ENCODE peak calls at places on chromosomes 5 and 9, in four cellular contexts. One of them, this sample, is unnamed.

GRCh38 chr9:18566125-18566524 is 92.2 kb downstream of the ADAMTSL1 start:
- DNase-seq in H1: no peak
- DNase-seq in transverse colon: no peak
- DNase-seq in uterus: no peak
- DNase-seq in this sample: no peak

GRCh38 chr5:141557681-141558136 is 61.1 kb downstream of the DIAPH1 start:
- DNase-seq in H1: peak; percentile 89
- DNase-seq in transverse colon: peak; percentile 83
- DNase-seq in uterus: peak; percentile 89
- DNase-seq in this sample: no peak

GRCh38 chr9:114908796-114909448 is 21.5 kb downstream of the TNFSF8 start:
- DNase-seq in H1: no peak
- DNase-seq in transverse colon: no peak
- DNase-seq in uterus: no peak
- DNase-seq in this sample: no peak

GRCh38 chr9:109775516-109775915 is 4.5 kb upstream of the PALM2AKAP2 start:
- DNase-seq in H1: no peak
- DNase-seq in transverse colon: no peak
- DNase-seq in uterus: no peak
- DNase-seq in this sample: no peak

GRCh38 chr9:114437401-114437893 is 49.7 kb upstream of the AKNA start:
- DNase-seq in H1: no peak
- DNase-seq in transverse colon: no peak
- DNase-seq in uterus: no peak
- DNase-seq in this sample: no peak

GRCh38 chr5:4058899-4059298 is 463.3 kb downstream of the IRX1 start:
- DNase-seq in H1: no peak
- DNase-seq in transverse colon: no peak
- DNase-seq in uterus: no peak
- DNase-seq in this sample: no peak

GRCh38 chr5:150148408-150148927 is 7.2 kb downstream of the PDGFRB start:
- DNase-seq in H1: no peak
- DNase-seq in transverse colon: no peak
- DNase-seq in uterus: no peak
- DNase-seq in this sample: no peak

GRCh38 chr5:89417990-89418820 is 535.2 kb upstream of the MEF2C start:
- DNase-seq in H1: no peak
- DNase-seq in transverse colon: no peak
- DNase-seq in uterus: no peak
- DNase-seq in this sample: no peak

GRCh38 chr9:93126825-93127368 is 7.2 kb downstream of the NINJ1 start:
- DNase-seq in H1: no peak
- DNase-seq in transverse colon: peak; percentile 16
- DNase-seq in uterus: peak; percentile 81
- DNase-seq in this sample: no peak

GRCh38 chr9:19618816-19619215 is 170.0 kb downstream of the SLC24A2 start:
- DNase-seq in H1: no peak
- DNase-seq in transverse colon: no peak
- DNase-seq in uterus: no peak
- DNase-seq in this sample: no peak

GRCh38 chr5:218457-219289 is 553 bp downstream of the SDHA start:
- DNase-seq in H1: no peak
- DNase-seq in transverse colon: peak; percentile 50
- DNase-seq in uterus: peak; percentile 33
- DNase-seq in this sample: no peak

GRCh38 chr9:10855847-10856246 is 243.0 kb upstream of the PTPRD start:
- DNase-seq in H1: no peak
- DNase-seq in transverse colon: no peak
- DNase-seq in uterus: no peak
- DNase-seq in this sample: no peak

DNA sequence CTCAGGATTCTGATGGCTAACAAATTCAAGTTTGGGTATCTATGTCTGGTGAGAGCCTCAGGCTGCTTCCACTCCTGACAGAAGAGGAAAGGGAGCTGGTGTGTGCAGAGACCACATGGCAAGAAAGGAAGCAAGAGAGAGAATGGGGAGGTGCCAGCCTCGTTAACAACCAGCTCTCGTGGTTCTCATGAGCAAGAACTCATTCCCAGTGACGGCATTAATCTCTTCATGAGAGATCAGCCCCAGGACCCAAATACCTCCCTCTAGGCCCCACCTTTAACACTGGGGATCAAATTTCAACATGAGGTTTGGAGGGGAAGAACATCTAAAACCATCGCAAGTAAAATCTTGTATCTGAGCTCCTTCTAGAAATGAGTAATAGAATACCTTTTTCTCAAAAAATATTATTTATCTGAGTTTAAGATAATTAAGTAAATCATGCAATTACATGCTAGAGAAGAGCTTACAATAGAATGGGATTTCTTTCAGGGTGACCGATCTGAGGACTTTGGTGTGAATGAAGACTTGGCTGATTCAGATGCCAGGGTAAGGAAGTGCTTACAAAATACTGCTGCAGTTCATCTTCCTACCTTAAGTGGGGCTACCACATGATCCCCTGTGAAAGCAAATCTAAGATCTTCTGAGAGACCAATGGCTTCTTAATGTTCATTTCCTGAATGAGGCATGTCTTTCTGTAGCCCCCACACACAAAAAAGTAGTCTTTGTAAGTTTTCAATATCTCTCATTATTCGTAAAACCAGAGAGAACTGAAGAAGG is 11.5 kb downstream of the ANXA1 start:
- DNase-seq in H1: no peak
- DNase-seq in transverse colon: no peak
- DNase-seq in uterus: no peak
- DNase-seq in this sample: no peak
- H3K4me3 ChIP-seq in H1: no peak overlapping the region
- H3K4me3 ChIP-seq in transverse colon: no peak overlapping the region
- H3K4me3 ChIP-seq in uterus: no peak overlapping the region
- H3K4me3 ChIP-seq in this sample: no peak overlapping the region

GRCh38 chr9:129139233-129139992 is 28.2 kb downstream of the PTPA start:
- DNase-seq in H1: peak; percentile 86
- DNase-seq in transverse colon: peak; percentile 85
- DNase-seq in uterus: peak; percentile 89
- DNase-seq in this sample: peak; percentile 97
- TF ChIP-seq POLR2A in H1: no peak
- TF ChIP-seq POLR2A in transverse colon: no peak
- TF ChIP-seq POLR2A in uterus: no peak
- TF ChIP-seq POLR2A in this sample: no peak

GRCh38 chr5:177295929-177296328 is 7.6 kb downstream of the RAB24 start:
- DNase-seq in H1: no peak
- DNase-seq in transverse colon: no peak
- DNase-seq in uterus: no peak
- DNase-seq in this sample: no peak

GRCh38 chr5:177293819-177294581 is 9.5 kb downstream of the RAB24 start:
- DNase-seq in H1: peak; percentile 34
- DNase-seq in transverse colon: no peak
- DNase-seq in uterus: no peak
- DNase-seq in this sample: no peak

GRCh38 chr5:177294632-177295031 is 8.9 kb downstream of the RAB24 start:
- DNase-seq in H1: no peak
- DNase-seq in transverse colon: no peak
- DNase-seq in uterus: no peak
- DNase-seq in this sample: no peak

GRCh38 chr5:177297922-177298321 is 5.6 kb downstream of the RAB24 start:
- DNase-seq in H1: no peak
- DNase-seq in transverse colon: no peak
- DNase-seq in uterus: no peak
- DNase-seq in this sample: no peak

DNA sequence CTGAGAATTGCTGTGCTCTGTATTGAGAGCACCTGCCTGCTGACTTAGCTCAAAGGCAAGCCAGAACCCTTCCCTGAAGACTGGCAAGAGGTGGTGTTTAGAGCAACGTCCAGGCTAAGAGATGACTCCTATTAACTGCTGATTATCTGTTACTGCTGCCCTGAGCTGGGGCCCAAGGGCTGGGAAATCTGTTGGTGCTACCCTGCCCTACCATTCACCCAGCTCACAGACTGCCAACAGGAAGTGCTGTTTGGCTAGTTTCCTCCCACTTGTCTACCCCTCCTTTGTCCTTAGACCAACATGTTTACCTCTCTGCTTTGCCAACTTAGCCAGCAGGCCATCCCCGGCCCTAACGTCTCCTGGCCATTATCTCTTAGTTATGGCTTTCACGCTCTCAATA is 6.9 kb downstream of the RAB24 start:
- DNase-seq in H1: no peak
- DNase-seq in transverse colon: no peak
- DNase-seq in uterus: no peak
- DNase-seq in this sample: no peak
- H3K4me3 ChIP-seq in H1: no peak overlapping the region
- H3K4me3 ChIP-seq in transverse colon: no peak overlapping the region
- H3K4me3 ChIP-seq in uterus: no peak overlapping the region
- H3K4me3 ChIP-seq in this sample: no peak overlapping the region

DNA sequence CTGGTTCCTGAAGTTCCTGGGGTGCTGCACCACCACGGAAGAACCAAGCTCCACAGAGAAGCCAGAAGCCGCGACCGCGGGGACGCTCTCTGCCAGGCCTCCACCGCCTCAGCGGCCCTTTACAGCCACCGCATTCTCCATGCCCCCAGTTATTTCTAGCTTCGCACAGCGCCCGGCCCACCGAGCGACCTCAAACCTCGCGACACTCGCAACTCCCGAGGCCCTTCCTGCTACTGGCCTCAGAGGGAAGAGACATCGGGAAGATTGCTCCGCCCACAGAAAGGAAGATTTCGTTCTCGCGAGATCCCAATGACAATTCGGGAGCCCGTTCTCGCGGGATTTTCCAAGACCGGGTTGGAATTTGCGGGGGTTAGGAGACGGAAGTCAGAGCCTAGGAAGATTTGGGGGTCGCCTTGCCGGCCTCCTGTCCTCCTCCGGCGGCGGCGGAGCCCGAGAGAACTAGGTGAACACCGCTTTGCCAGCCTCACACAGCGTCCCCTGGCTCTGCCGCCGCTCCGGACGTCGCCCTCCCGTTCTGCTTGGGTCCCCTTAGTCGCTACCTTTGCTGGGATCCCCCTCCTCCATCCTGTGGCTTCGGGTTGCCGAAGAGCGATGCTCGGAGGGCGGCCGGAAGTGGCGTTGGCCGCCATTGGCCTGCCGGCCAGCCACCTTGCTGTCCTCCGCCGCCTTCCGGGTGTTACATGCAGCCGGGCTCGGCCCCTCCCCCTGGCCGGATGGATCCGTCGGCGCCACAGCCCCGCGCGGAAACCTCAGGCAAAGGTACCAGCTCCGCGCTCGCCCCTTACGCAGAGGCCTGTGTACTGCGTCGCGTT is at the start of gene ERCC6L2:
- DNase-seq in H1: peak; percentile 94
- DNase-seq in transverse colon: peak; percentile 96
- DNase-seq in uterus: peak; percentile 97
- DNase-seq in this sample: peak; percentile 93
- TF ChIP-seq POLR2A in H1: peak; percentile 99
- TF ChIP-seq POLR2A in transverse colon: peak; percentile 88
- TF ChIP-seq POLR2A in uterus: peak; percentile 63
- TF ChIP-seq POLR2A in this sample: peak; percentile 57

GRCh38 chr9:89179535-89179919 is 909 bp upstream of the SHC3 start:
- DNase-seq in H1: no peak
- DNase-seq in transverse colon: no peak
- DNase-seq in uterus: no peak
- DNase-seq in this sample: no peak

GRCh38 chr9:89178162-89179120 is at the start of gene SHC3:
- DNase-seq in H1: peak; percentile 73
- DNase-seq in transverse colon: no peak
- DNase-seq in uterus: no peak
- DNase-seq in this sample: no peak

GRCh38 chr9:89182369-89182768 is 3.8 kb upstream of the SHC3 start:
- DNase-seq in H1: no peak
- DNase-seq in transverse colon: no peak
- DNase-seq in uterus: no peak
- DNase-seq in this sample: no peak

GRCh38 chr9:89177401-89178161 is 1.0 kb downstream of the SHC3 start:
- DNase-seq in H1: peak; percentile 75
- DNase-seq in transverse colon: no peak
- DNase-seq in uterus: no peak
- DNase-seq in this sample: no peak

GRCh38 chr9:89179920-89180667 is 1.5 kb upstream of the SHC3 start:
- DNase-seq in H1: peak; percentile 81
- DNase-seq in transverse colon: peak; percentile 86
- DNase-seq in uterus: peak; percentile 89
- DNase-seq in this sample: no peak
- H3K4me3 ChIP-seq in H1: peak overlapping the region; percentile 42
- H3K4me3 ChIP-seq in transverse colon: peak overlapping the region; percentile 20
- H3K4me3 ChIP-seq in uterus: peak overlapping the region; percentile 27
- H3K4me3 ChIP-seq in this sample: peak overlapping the region; percentile 61

GRCh38 chr5:5800801-5801761 is 378.6 kb downstream of the ICE1 start:
- DNase-seq in H1: peak; percentile 11
- DNase-seq in transverse colon: no peak
- DNase-seq in uterus: no peak
- DNase-seq in this sample: no peak

GRCh38 chr5:5798041-5798827 is 375.8 kb downstream of the ICE1 start:
- DNase-seq in H1: no peak
- DNase-seq in transverse colon: no peak
- DNase-seq in uterus: no peak
- DNase-seq in this sample: no peak

GRCh38 chr5:5795074-5795779 is 372.8 kb downstream of the ICE1 start:
- DNase-seq in H1: peak; percentile 14
- DNase-seq in transverse colon: no peak
- DNase-seq in uterus: no peak
- DNase-seq in this sample: no peak

GRCh38 chr5:5799826-5800225 is 377.3 kb downstream of the ICE1 start:
- DNase-seq in H1: peak; percentile 13
- DNase-seq in transverse colon: no peak
- DNase-seq in uterus: no peak
- DNase-seq in this sample: no peak

DNA sequence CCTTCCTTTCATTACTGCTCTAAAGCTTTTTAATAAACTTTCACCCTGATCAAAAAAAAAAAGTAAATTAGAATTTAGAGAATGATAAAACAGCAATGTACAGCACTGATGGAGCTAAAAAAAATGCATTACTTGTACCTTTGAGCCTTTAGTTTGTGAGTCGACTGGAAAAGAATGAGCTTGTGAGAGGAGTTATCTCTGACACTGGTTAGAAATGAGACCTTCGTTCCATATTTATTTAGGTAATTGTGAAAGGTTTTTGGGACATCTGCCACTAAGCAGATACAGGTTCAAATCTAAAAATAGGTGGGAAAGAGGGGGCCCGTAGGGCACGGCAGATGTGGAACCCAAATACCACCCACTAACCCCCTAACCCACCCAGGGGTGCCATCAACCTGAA is 376.8 kb downstream of the ICE1 start:
- DNase-seq in H1: no peak
- DNase-seq in transverse colon: no peak
- DNase-seq in uterus: no peak
- DNase-seq in this sample: no peak
- TF ChIP-seq POLR2A in H1: no peak
- TF ChIP-seq POLR2A in transverse colon: no peak
- TF ChIP-seq POLR2A in uterus: no peak
- TF ChIP-seq POLR2A in this sample: no peak

This sample was measured in vagina.